ENCODE peak calls at places on chromosomes 5 and 9, in five cellular contexts. L, O, P, B and C are unnamed samples.

GRCh38 chr9:504921-505821 is 290.5 kb downstream of the DOCK8 start:
- DNase-seq in L (peak), O (no peak), P (no peak), B (no peak), C (no peak)

GRCh38 chr5:173326501-173326960 is 1.7 kb downstream of the STC2 start:
- DNase-seq in L (no peak), O (peak), P (no peak), B (peak), C (no peak)

GRCh38 chr5:152389209-152389608 is 15.9 kb downstream of the NMUR2 start:
- DNase-seq in L (no peak), O (no peak), P (no peak), B (no peak), C (no peak)

GRCh38 chr5:89241186-89241585 is 358.2 kb upstream of the MEF2C start:
- DNase-seq in L (no peak), O (peak), P (no peak), B (peak), C (no peak)

GRCh38 chr9:34332370-34332964 is 3.1 kb downstream of the NUDT2 start:
- DNase-seq in L (no peak), O (peak), P (no peak), B (peak), C (no peak)

GRCh38 chr9:132498811-132499210 is 83.6 kb upstream of the BARHL1 start:
- DNase-seq in L (no peak), O (no peak), P (no peak), B (no peak), C (no peak)

GRCh38 chr5:158244882-158245281 is 385.9 kb upstream of the CLINT1 start:
- DNase-seq in L (no peak), O (no peak), P (no peak), B (no peak), C (no peak)

GRCh38 chr9:20997503-20998076 is 33.9 kb downstream of the HACD4 start:
- DNase-seq in L (no peak), O (no peak), P (no peak), B (no peak), C (peak)

GRCh38 chr5:16867585-16867953 is 68.5 kb downstream of the MYO10 start:
- DNase-seq in L (no peak), O (no peak), P (no peak), B (no peak), C (no peak)

GRCh38 chr9:105976257-105976656 is 281.9 kb downstream of the TMEM38B start:
- DNase-seq in L (no peak), O (no peak), P (no peak), B (no peak), C (no peak)

GRCh38 chr5:5588386-5588785 is 165.9 kb downstream of the ICE1 start:
- DNase-seq in L (no peak), O (no peak), P (no peak), B (no peak), C (no peak)

GRCh38 chr5:107605596-107606125 is 65.1 kb downstream of the EFNA5 start:
- DNase-seq in L (no peak), O (no peak), P (no peak), B (no peak), C (no peak)

GRCh38 chr9:16828335-16829281 is 41.9 kb downstream of the BNC2 start:
- DNase-seq in L (peak), O (peak), P (peak), B (peak), C (no peak)

GRCh38 chr5:149550267-149550582 is 1.0 kb downstream of the CSNK1A1 start:
- DNase-seq in L (no peak), O (peak), P (no peak), B (peak), C (no peak)

GRCh38 chr5:157109744-157110143 is 900 bp upstream of the HAVCR2 start:
- DNase-seq in L (no peak), O (no peak), P (no peak), B (no peak), C (no peak)

GRCh38 chr9:28926311-28926710 is 1353.0 kb upstream of the C9orf72 start:
- DNase-seq in L (no peak), O (no peak), P (no peak), B (no peak), C (no peak)

GRCh38 chr5:65986050-65986451 is 59.7 kb downstream of the ERBIN start:
- DNase-seq in L (no peak), O (peak), P (no peak), B (peak), C (no peak)

GRCh38 chr9:122201641-122202040 is 27.1 kb downstream of the LHX6 start:
- DNase-seq in L (no peak), O (peak), P (no peak), B (no peak), C (no peak)

GRCh38 chr5:159644053-159644452 is 272.2 kb upstream of the ADRA1B start:
- DNase-seq in L (no peak), O (no peak), P (no peak), B (no peak), C (no peak)

GRCh38 chr5:51208291-51208690 is 175.0 kb upstream of the ISL1 start:
- DNase-seq in L (no peak), O (no peak), P (no peak), B (no peak), C (no peak)

GRCh38 chr9:130200038-130200979 is 28.1 kb downstream of the NCS1 start:
- DNase-seq in L (no peak), O (peak), P (no peak), B (no peak), C (no peak)

GRCh38 chr5:15601274-15601673 is 101.3 kb downstream of the FBXL7 start:
- DNase-seq in L (no peak), O (no peak), P (no peak), B (no peak), C (no peak)

GRCh38 chr9:115630126-115630840 is 512.3 kb upstream of the TNC start:
- DNase-seq in L (no peak), O (no peak), P (no peak), B (no peak), C (no peak)

GRCh38 chr9:92180669-92181181 is 65.5 kb upstream of the SPTLC1 start:
- DNase-seq in L (no peak), O (peak), P (no peak), B (peak), C (no peak)

GRCh38 chr9:127283917-127284316 is 19.3 kb downstream of the GARNL3 start:
- DNase-seq in L (peak), O (peak), P (peak), B (peak), C (no peak)

GRCh38 chr5:134568761-134569725 is 43.6 kb downstream of the JADE2 start:
- DNase-seq in L (peak), O (no peak), P (peak), B (peak), C (no peak)

GRCh38 chr5:180950291-180950949 is 38.2 kb upstream of the BTNL3 start:
- DNase-seq in L (no peak), O (no peak), P (no peak), B (no peak), C (no peak)

GRCh38 chr5:111254613-111255012 is 30.4 kb downstream of the CAMK4 start:
- DNase-seq in L (no peak), O (no peak), P (no peak), B (no peak), C (peak)

GRCh38 chr5:73204302-73204701 is 31.3 kb downstream of the TMEM174 start:
- DNase-seq in L (no peak), O (no peak), P (peak), B (no peak), C (no peak)

GRCh38 chr9:96686638-96687335 is 31.7 kb upstream of the PRXL2C start:
- DNase-seq in L (peak), O (peak), P (peak), B (peak), C (no peak)

GRCh38 chr5:2847608-2848007 is 96.1 kb upstream of the IRX2 start:
- DNase-seq in L (no peak), O (no peak), P (no peak), B (no peak), C (no peak)

GRCh38 chr5:91938441-91938840 is 555.3 kb upstream of the ARRDC3 start:
- DNase-seq in L (no peak), O (peak), P (no peak), B (no peak), C (no peak)

GRCh38 chr5:40240111-40240510 is 439.6 kb upstream of the PTGER4 start:
- DNase-seq in L (no peak), O (peak), P (no peak), B (no peak), C (no peak)

GRCh38 chr5:97840643-97841042 is 657.6 kb upstream of the RIOK2 start:
- DNase-seq in L (no peak), O (peak), P (no peak), B (no peak), C (no peak)

GRCh38 chr9:31089822-31090221 is 1294.6 kb upstream of the ACO1 start:
- DNase-seq in L (no peak), O (peak), P (no peak), B (peak), C (no peak)

GRCh38 chr9:97990259-97990658 is 7.1 kb downstream of the ANP32B start:
- DNase-seq in L (no peak), O (peak), P (no peak), B (peak), C (no peak)

GRCh38 chr9:97721396-97721795 is 24.3 kb upstream of the XPA start:
- DNase-seq in L (no peak), O (no peak), P (no peak), B (no peak), C (no peak)

GRCh38 chr5:137750436-137750835 is 3.7 kb downstream of the HNRNPA0 start:
- DNase-seq in L (no peak), O (no peak), P (no peak), B (no peak), C (no peak)
- H3K4me3 ChIP-seq in L (no peak), O (no peak), P (no peak), B (no peak), C (no peak)

GRCh38 chr5:64768358-64769312 is at the start of the genes CWC27 and SREK1IP1:
- DNase-seq in L (peak), O (peak), P (peak), B (peak), C (peak)
- TF ChIP-seq CTCF in L (peak), O (peak), P (no peak), B (peak), C (peak)

GRCh38 chr5:141814064-141814982 is 63.9 kb downstream of the PCDH1 start:
- DNase-seq in L (peak), O (no peak), P (peak), B (peak), C (no peak)
- H3K4me3 ChIP-seq in L (no peak), O (no peak), P (no peak), B (no peak), C (no peak)

GRCh38 chr9:83066771-83067170 is 3.8 kb upstream of the RASEF start:
- DNase-seq in L (no peak), O (peak), P (no peak), B (peak), C (no peak)

GRCh38 chr9:83067579-83067978 is 4.6 kb upstream of the RASEF start:
- DNase-seq in L (no peak), O (no peak), P (no peak), B (no peak), C (no peak)

GRCh38 chr9:83069651-83070050 is 6.7 kb upstream of the RASEF start:
- DNase-seq in L (no peak), O (no peak), P (no peak), B (no peak), C (no peak)

GRCh38 chr9:83068414-83068813 is 5.5 kb upstream of the RASEF start:
- DNase-seq in L (no peak), O (no peak), P (no peak), B (no peak), C (no peak)

DNA sequence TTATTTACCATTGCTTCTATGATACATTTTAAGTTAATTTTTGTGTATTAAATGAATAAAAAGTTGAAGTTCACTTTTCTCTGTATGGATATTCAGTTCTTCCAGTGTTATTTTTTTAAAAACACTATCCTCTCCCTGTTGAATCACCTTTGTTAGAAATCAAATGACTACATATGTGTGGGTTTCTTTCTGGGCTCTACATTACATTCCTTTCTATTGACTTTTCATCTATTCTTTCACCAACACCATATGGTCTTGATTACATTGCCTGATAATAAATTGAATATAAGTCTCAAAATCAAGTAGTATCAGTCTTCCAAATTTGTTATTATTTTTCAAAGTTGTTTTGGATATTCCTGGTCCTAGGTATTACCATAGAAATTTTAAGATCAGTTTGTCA is 7.3 kb upstream of the RASEF start:
- DNase-seq in L (no peak), O (peak), P (no peak), B (no peak), C (no peak)
- TF ChIP-seq CTCF in L (no peak), O (no peak), P (no peak), B (no peak), C (no peak)

GRCh38 chr5:123518111-123518510 is 6.1 kb downstream of the CSNK1G3 start:
- DNase-seq in L (no peak), O (no peak), P (no peak), B (no peak), C (no peak)
- H3K4me3 ChIP-seq in L (no peak), O (no peak), P (no peak), B (no peak), C (no peak)

DNA sequence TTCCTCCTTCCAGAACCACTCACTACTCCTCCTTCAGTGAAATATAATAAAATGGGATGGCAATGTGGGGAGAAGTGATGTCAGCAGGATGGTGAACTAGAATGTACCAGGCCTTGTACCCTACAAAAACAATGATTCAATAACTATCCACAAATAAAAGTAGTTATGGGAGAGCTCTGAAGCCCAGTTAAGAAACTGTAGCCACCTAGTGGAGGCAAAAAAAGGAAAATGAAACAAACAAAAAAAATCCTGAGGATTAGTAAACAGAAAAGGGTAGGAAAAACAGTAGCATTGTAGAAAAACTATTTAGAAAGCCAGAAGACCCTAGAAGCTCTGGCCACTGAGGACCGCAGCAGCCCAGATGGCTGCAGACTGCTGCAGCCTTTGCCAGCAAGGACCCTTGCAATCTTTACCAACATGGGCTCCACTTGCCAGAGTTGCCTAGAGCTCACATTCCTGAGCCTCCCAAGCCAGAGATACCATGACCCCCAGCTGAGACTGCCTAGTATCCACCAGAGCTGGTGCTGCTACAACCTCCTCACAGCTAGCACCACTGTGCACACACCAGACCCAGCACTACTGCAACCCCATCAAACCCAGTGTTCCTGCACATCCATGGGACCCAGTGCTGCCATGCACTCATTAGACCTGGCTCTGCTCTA is 259.7 kb upstream of the MSX2 start:
- DNase-seq in L (no peak), O (no peak), P (no peak), B (no peak), C (no peak)
- TF ChIP-seq CTCF in L (no peak), O (peak), P (no peak), B (peak), C (peak)

DNA sequence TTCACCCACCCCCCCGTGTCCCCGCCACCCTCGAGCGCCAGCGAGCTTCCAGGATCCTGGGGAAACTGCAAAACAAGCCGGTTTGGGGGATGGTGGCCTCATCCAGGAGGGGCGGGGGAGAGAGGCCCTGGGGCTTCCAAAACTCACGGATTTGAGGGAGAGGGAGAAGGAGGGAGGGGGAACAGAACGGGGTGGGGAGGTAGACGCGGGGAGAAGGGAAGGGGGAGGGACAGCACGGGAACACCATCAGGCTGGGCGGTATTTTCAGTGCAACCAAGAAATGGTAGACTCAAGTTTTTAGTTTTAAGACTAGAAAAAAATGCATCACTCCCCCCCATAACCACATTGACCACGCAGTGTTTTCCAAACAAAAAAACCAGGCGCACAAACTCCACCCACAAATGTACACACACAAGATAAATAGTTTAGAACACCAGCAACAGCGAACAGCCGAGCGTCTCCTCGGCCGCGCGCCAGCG is 1.4 kb downstream of the NRARP start:
- DNase-seq in L (no peak), O (peak), P (peak), B (peak), C (no peak)
- H3K4me3 ChIP-seq in L (peak), O (peak), P (peak), B (peak), C (peak)

DNA sequence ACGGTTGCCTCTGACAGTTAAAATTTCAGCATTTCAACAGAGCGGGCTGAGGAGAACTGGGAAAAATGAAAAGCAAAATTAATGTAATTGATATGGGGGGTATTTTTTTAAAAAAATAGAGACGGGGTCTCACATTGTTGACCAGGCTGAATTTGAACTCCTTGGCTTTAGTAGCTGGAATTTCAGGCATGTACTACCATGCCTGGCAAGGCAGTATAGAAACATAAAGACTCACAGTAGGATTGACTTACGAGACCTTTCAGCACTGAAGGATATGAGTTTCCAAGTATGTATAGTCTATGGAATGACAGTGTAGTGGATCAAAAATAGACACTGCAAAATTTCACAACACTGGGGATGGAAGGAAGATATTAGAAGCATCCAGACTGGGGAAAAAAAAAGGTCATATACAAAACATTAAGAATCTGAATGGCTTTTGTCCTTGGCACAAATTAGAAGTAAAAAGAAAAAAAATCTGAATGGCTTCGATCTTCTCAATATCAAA is 6.8 kb downstream of the DCP2 start:
- DNase-seq in L (no peak), O (no peak), P (no peak), B (no peak), C (no peak)
- TF ChIP-seq CTCF in L (no peak), O (no peak), P (no peak), B (no peak), C (no peak)